ENCODE peak calls at places on chromosomes 5 and 9, in five cellular contexts. T, J, K, V and B are unnamed samples.

GRCh38 chr9:15178621-15179020 is 128.4 kb downstream of the TTC39B start:
- DNase-seq in T (no peak), J (no peak), K (no peak), V (no peak), B (no peak)

GRCh38 chr5:178080618-178081410 is 32.5 kb upstream of the N4BP3 start:
- DNase-seq in T (no peak), J (no peak), K (no peak), V (no peak), B (no peak)

GRCh38 chr5:76556511-76557221 is 66.5 kb downstream of the F2RL2 start:
- DNase-seq in T (no peak), J (no peak), K (peak), V (no peak), B (no peak)

GRCh38 chr5:143992461-143992860 is 178.0 kb downstream of the YIPF5 start:
- DNase-seq in T (no peak), J (no peak), K (no peak), V (no peak), B (no peak)

GRCh38 chr9:546797-547223 is 294.7 kb upstream of the DMRT1 start:
- DNase-seq in T (peak), J (peak), K (no peak), V (no peak), B (peak)

GRCh38 chr5:77843570-77844407 is 67.7 kb upstream of the TBCA start:
- DNase-seq in T (no peak), J (peak), K (no peak), V (no peak), B (peak)

GRCh38 chr5:126926152-126926551 is 104.2 kb downstream of the MARCHF3 start:
- DNase-seq in T (no peak), J (no peak), K (no peak), V (no peak), B (no peak)

GRCh38 chr9:129570450-129571297 is 50.2 kb downstream of the C9orf50 start:
- DNase-seq in T (peak), J (peak), K (no peak), V (no peak), B (no peak)

GRCh38 chr9:91416086-91416712 is 7.4 kb downstream of the NFIL3 start:
- DNase-seq in T (no peak), J (no peak), K (no peak), V (no peak), B (no peak)

GRCh38 chr9:134496413-134497282 is 145.0 kb upstream of the COL5A1 start:
- DNase-seq in T (no peak), J (no peak), K (no peak), V (no peak), B (no peak)

GRCh38 chr9:14992025-14992424 is 81.8 kb upstream of the FREM1 start:
- DNase-seq in T (no peak), J (no peak), K (no peak), V (no peak), B (no peak)

GRCh38 chr5:179307931-179308471 is 37.3 kb downstream of the ADAMTS2 start:
- DNase-seq in T (no peak), J (no peak), K (no peak), V (no peak), B (no peak)

GRCh38 chr9:134491856-134492255 is 149.7 kb upstream of the COL5A1 start:
- DNase-seq in T (no peak), J (no peak), K (no peak), V (no peak), B (no peak)

GRCh38 chr5:158943057-158943456 is 156.7 kb downstream of the EBF1 start:
- DNase-seq in T (no peak), J (no peak), K (no peak), V (no peak), B (no peak)

GRCh38 chr5:58149345-58149744 is 310.5 kb downstream of the PLK2 start:
- DNase-seq in T (no peak), J (no peak), K (no peak), V (no peak), B (no peak)

GRCh38 chr5:66015296-66015960 is 89.1 kb downstream of the ERBIN start:
- DNase-seq in T (no peak), J (no peak), K (no peak), V (no peak), B (peak)

GRCh38 chr5:40453689-40454088 is 226.0 kb upstream of the PTGER4 start:
- DNase-seq in T (no peak), J (no peak), K (no peak), V (no peak), B (no peak)

GRCh38 chr9:108434036-108434435 is 421.8 kb downstream of the ACTL7B start:
- DNase-seq in T (no peak), J (no peak), K (no peak), V (no peak), B (no peak)

GRCh38 chr9:22446589-22446949 is at the start of gene DMRTA1:
- DNase-seq in T (peak), J (peak), K (no peak), V (peak), B (peak)

GRCh38 chr5:132093310-132093709 is 19.7 kb downstream of the CSF2 start:
- DNase-seq in T (no peak), J (no peak), K (no peak), V (no peak), B (no peak)

GRCh38 chr9:108811944-108812343 is 43.8 kb downstream of the ACTL7B start:
- DNase-seq in T (no peak), J (no peak), K (no peak), V (no peak), B (no peak)

GRCh38 chr9:126809068-126809467 is 4.2 kb downstream of the ZBTB43 start:
- DNase-seq in T (no peak), J (no peak), K (no peak), V (no peak), B (no peak)

GRCh38 chr5:117652640-117653280 is 1078.1 kb upstream of the SEMA6A start:
- DNase-seq in T (no peak), J (no peak), K (no peak), V (no peak), B (no peak)

DNA sequence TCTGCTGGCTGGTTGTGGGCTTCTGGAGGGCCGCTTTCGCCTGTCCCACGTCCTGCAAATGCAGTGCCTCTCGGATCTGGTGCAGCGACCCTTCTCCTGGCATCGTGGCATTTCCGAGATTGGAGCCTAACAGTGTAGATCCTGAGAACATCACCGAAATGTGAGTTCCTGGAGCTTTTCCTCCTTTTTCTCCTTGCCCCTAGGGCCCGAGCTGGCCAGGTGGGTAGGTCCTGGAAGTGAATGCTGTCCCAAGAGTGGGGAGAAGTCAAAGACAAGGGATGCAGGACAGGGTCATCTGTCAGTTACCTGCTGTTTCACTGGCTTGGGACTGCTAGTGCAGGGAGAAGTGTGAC is 1.2 kb downstream of the NTRK2 start:
- DNase-seq in T (no peak), J (no peak), K (no peak), V (no peak), B (no peak)
- H3K27ac ChIP-seq in T (no peak), J (peak), K (no peak), V (no peak), B (no peak)

GRCh38 chr9:127970401-127971313 is 10.1 kb downstream of the EEIG1 start:
- DNase-seq in T (no peak), J (no peak), K (peak), V (peak), B (no peak)
- H3K27ac ChIP-seq in T (peak), J (peak), K (peak), V (peak), B (no peak)

DNA sequence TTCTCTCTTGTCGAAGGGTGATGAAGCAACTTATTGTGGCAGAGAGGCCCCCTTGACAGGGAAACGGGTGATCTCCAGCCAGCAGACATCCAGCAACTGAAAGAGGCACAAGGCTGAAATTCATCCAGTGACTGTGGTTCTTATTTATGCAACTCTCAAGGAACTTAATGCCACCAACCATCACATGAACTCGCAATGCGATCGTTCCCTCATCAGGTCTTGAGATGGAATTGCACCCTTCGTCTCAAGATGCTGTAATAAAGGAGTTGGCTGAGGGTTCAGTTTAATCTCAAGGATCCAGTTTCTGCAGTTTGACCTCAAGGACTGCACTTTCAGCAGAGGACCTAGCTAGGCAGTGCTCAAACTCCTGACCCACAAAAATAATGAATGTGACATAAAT is 957.6 kb upstream of the CTNND2 start:
- DNase-seq in T (no peak), J (no peak), K (no peak), V (no peak), B (no peak)
- H3K27ac ChIP-seq in T (no peak), J (no peak), K (no peak), V (no peak), B (no peak)

GRCh38 chr5:1516615-1517601 is 6.9 kb downstream of the LPCAT1 start:
- DNase-seq in T (peak), J (peak), K (no peak), V (peak), B (peak)
- H3K27ac ChIP-seq in T (no peak), J (no peak), K (no peak), V (no peak), B (no peak)

DNA sequence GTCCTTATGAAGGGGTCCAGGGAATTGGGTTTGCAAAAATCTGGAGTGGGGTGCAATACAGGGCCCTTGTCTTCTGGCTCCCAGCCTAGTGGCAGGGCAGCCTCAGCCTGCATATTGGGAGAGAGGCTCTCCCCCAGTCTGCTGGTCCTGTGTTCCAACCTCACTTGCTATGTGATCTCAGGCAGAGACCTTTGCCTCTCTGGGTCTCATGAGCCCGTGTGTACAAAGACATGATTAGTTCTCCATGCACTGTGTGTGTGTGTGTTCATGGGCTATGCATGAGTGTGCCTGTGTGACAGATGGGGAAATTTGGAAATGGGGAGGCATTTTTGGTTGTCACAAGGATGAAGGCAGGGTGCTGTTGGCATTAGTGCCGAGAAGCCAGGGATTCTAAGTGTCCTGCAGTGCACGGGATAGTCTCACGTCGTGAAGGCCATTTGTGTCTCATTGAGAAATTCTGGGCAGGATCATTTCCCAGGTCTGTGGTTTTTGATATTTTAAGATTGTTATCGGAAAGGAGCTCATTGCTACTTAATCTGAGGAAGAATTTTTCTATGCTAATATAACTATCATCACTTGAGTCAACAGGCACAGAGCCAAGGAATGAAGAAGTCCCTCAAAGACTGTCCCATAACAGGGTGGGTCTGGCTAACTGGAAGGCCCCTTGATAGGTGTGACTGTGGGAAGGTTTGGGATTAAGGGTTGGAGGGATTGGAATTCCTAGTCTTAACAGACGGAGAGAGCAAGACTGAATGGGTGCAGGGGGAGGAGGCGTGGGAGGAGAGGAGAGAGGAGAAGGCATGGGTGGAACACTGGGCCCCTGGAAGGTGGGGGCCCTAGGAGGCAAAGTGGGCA is 168.5 kb downstream of the RGS3 start:
- DNase-seq in T (no peak), J (no peak), K (no peak), V (no peak), B (no peak)
- H3K27ac ChIP-seq in T (no peak), J (no peak), K (no peak), V (no peak), B (no peak)